ENCODE peak calls at places on chromosome 9, in seven cellular contexts. E is fibroblast of villous mesenchyme, R is bronchial epithelial cell, Z is PC-9, O is AG10803, X is Peyer's patch, T is cardiac fibroblast. Y is an unnamed sample.

GRCh38 chr9:124077915-124078572 is 66.5 kb downstream of the LHX2 start:
- DNase-seq in E (no peak), R (peak; percentile 42), Z (peak; percentile 74), O (peak; percentile 33), X (no peak), T (peak; percentile 43), Y (peak; percentile 45)

GRCh38 chr9:37241340-37241739 is 121.0 kb downstream of the ZCCHC7 start:
- DNase-seq in E (no peak), R (no peak), Z (no peak), O (no peak), X (no peak), T (no peak), Y (no peak)

GRCh38 chr9:94034511-94034910 is 49.8 kb upstream of the PTPDC1 start:
- DNase-seq in E (no peak), R (no peak), Z (no peak), O (no peak), X (no peak), T (no peak), Y (no peak)

GRCh38 chr9:115118471-115119156 is 657 bp upstream of the TNC start:
- DNase-seq in E (peak; percentile 85), R (peak; percentile 96), Z (peak; percentile 77), O (peak; percentile 84), X (peak; percentile 48), T (peak; percentile 82), Y (peak; percentile 49)

GRCh38 chr9:69030851-69031645 is 4.5 kb upstream of the FXN start:
- DNase-seq in E (no peak), R (peak; percentile 56), Z (no peak), O (peak; percentile 11), X (no peak), T (peak; percentile 65), Y (no peak)

GRCh38 chr9:70004310-70004709 is 39.3 kb upstream of the MAMDC2 start:
- DNase-seq in E (peak; percentile 19), R (no peak), Z (no peak), O (peak; percentile 24), X (no peak), T (peak; percentile 58), Y (no peak)

GRCh38 chr9:3894764-3895163 is 369.0 kb upstream of the RFX3 start:
- DNase-seq in E (peak; percentile 96), R (no peak), Z (no peak), O (peak; percentile 88), X (no peak), T (peak; percentile 89), Y (no peak)

GRCh38 chr9:130541533-130541932 is 37.8 kb upstream of the FUBP3 start:
- DNase-seq in E (no peak), R (peak; percentile 39), Z (no peak), O (no peak), X (no peak), T (no peak), Y (no peak)

GRCh38 chr9:92180669-92181181 is 65.5 kb upstream of the SPTLC1 start:
- DNase-seq in E (peak; percentile 84), R (peak; percentile 22), Z (peak; percentile 46), O (peak; percentile 89), X (no peak), T (peak; percentile 81), Y (no peak)

GRCh38 chr9:114804504-114804903 is 1.3 kb downstream of the TNFSF15 start:
- DNase-seq in E (peak; percentile 99), R (peak; percentile 80), Z (peak; percentile 73), O (peak; percentile 69), X (peak; percentile 66), T (peak; percentile 88), Y (peak; percentile 45)

GRCh38 chr9:131333771-131334567 is 44.4 kb downstream of the PLPP7 start:
- DNase-seq in E (no peak), R (no peak), Z (no peak), O (no peak), X (no peak), T (no peak), Y (no peak)

GRCh38 chr9:73951147-73951546 is 546.0 kb upstream of the RORB start:
- DNase-seq in E (no peak), R (no peak), Z (no peak), O (no peak), X (no peak), T (no peak), Y (no peak)

GRCh38 chr9:129318121-129319075 is 140.3 kb upstream of the IER5L start:
- DNase-seq in E (peak; percentile 73), R (no peak), Z (no peak), O (no peak), X (no peak), T (no peak), Y (no peak)

GRCh38 chr9:70085241-70085640 is 41.6 kb downstream of the MAMDC2 start:
- DNase-seq in E (peak; percentile 50), R (peak; percentile 33), Z (no peak), O (peak; percentile 25), X (no peak), T (peak; percentile 55), Y (no peak)

GRCh38 chr9:14616188-14616982 is 76.8 kb downstream of the ZDHHC21 start:
- DNase-seq in E (peak; percentile 75), R (peak; percentile 65), Z (no peak), O (peak; percentile 75), X (no peak), T (peak; percentile 81), Y (peak; percentile 2)

GRCh38 chr9:126421567-126422428 is 95.2 kb downstream of the MVB12B start:
- DNase-seq in E (no peak), R (no peak), Z (no peak), O (no peak), X (no peak), T (no peak), Y (no peak)

GRCh38 chr9:130268521-130269131 is 3.1 kb downstream of the HMCN2 start:
- DNase-seq in E (no peak), R (no peak), Z (no peak), O (no peak), X (no peak), T (no peak), Y (no peak)

GRCh38 chr9:83154087-83154736 is 91.3 kb upstream of the RASEF start:
- DNase-seq in E (peak; percentile 9), R (peak; percentile 92), Z (peak; percentile 39), O (peak; percentile 11), X (no peak), T (peak; percentile 54), Y (peak; percentile 24)

GRCh38 chr9:5714501-5715401 is 85.8 kb downstream of the RIC1 start:
- DNase-seq in E (peak; percentile 10), R (peak; percentile 89), Z (peak; percentile 2), O (peak; percentile 21), X (no peak), T (peak; percentile 53), Y (peak; percentile 30)

GRCh38 chr9:94685359-94685758 is 41.1 kb upstream of the AOPEP start:
- DNase-seq in E (no peak), R (no peak), Z (no peak), O (no peak), X (no peak), T (no peak), Y (no peak)

GRCh38 chr9:130290353-130291181 is 25.0 kb downstream of the HMCN2 start:
- DNase-seq in E (no peak), R (no peak), Z (no peak), O (peak; percentile 81), X (peak; percentile 51), T (no peak), Y (no peak)

DNA sequence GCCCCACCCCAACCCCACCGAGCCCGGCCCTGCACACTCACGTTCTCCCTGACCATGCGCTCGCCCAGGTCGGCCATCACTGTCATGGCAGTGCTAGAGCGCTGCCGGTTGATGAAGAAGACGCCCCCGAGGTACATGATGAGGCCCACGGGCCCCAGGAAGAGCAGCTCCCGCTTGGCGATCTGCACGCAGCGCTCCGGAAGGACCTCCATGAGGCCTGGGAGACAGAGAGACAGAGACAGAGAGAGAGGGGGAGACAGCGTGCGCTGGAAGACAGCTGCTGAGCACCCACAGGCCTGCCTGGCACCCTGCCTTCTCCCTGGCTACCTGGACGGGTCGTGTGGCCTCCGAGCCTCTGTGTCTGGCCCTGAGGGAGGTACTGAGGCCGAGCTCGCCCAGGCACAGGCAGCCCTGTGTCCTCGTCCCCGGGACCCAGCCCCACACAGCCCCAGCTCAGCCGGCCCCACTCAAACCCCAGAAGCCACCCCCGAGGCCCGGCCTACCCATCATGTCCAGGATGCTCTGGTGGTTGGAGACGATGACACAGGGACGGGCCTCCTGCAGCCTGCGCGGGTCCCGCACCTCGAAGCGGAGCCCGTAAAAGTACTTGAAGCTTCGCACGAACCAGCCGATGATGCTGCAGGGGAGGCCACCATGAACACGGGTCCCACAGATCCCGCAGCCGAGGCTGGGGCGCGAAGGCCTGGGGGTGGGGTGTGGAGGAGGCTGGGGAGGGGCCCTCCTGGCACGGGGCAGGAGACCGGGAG is 10.2 kb downstream of the AGPAT2 start:
- DNase-seq in E (no peak), R (no peak), Z (no peak), O (no peak), X (no peak), T (no peak), Y (no peak)
- TF ChIP-seq CTCF in E (no peak), R (no peak), Z (no peak), O (no peak), X (no peak), T (no peak), Y (no peak)

GRCh38 chr9:20512636-20513035 is 109.7 kb downstream of the MLLT3 start:
- DNase-seq in E (no peak), R (peak; percentile 47), Z (no peak), O (peak; percentile 24), X (no peak), T (peak; percentile 47), Y (no peak)
- TF ChIP-seq CTCF in E (no peak), R (no peak), Z (no peak), O (no peak), X (no peak), T (no peak), Y (no peak)

GRCh38 chr9:134969401-134969800 is 51.7 kb upstream of the FCN1 start:
- DNase-seq in E (no peak), R (no peak), Z (no peak), O (no peak), X (no peak), T (no peak), Y (no peak)

GRCh38 chr9:134968823-134969090 is 51.0 kb upstream of the FCN1 start:
- DNase-seq in E (no peak), R (no peak), Z (no peak), O (no peak), X (peak; percentile 12), T (no peak), Y (no peak)

GRCh38 chr9:134970719-134971118 is 53.0 kb upstream of the FCN1 start:
- DNase-seq in E (no peak), R (no peak), Z (no peak), O (no peak), X (no peak), T (no peak), Y (no peak)

GRCh38 chr9:134971196-134971595 is 53.5 kb upstream of the FCN1 start:
- DNase-seq in E (no peak), R (no peak), Z (no peak), O (no peak), X (peak; percentile 7), T (no peak), Y (no peak)

DNA sequence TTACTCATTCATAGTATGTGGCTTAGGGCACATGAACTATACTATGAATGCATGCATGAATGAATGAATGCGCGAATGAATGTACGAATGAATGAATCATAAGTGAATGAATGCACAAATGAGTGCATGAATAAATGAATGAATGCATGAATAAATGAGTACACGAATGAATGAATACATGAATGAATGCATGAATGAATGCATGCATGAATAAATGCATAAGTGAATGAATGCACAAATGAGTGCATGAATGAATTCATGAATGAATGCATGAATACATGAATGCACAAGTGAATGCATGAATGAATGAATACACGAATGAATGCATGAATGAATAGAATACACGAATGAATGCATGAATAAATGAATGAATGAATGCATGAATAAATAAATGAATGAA is 52.5 kb upstream of the FCN1 start:
- DNase-seq in E (no peak), R (no peak), Z (no peak), O (no peak), X (no peak), T (no peak), Y (no peak)
- TF ChIP-seq CTCF in E (no peak), R (no peak), Z (no peak), O (no peak), X (no peak), T (no peak), Y (no peak)

GRCh38 chr9:136947955-136948510 is 3.0 kb downstream of the C8G start:
- DNase-seq in E (peak; percentile 50), R (peak; percentile 29), Z (peak; percentile 74), O (peak; percentile 49), X (no peak), T (peak; percentile 49), Y (peak; percentile 65)
- TF ChIP-seq CTCF in E (peak; percentile 66), R (peak; percentile 49), Z (peak; percentile 66), O (peak; percentile 51), X (peak; percentile 47), T (peak; percentile 44), Y (peak; percentile 59)